ENCODE peak calls at places on chromosome 1, in four cellular contexts. A, F, P and V are unnamed samples.

GRCh38 chr1:90717665-90718410 is 736 bp upstream of the BARHL2 start:
- DNase-seq in P (no peak), F (no peak), A (no peak), V (no peak)

GRCh38 chr1:114671011-114671938 is 1.4 kb upstream of the DENND2C start:
- DNase-seq in A (no peak), F (no peak), P (no peak), V (no peak)

GRCh38 chr1:156356875-156357534 is 12.0 kb upstream of the RHBG start:
- DNase-seq in F (peak), A (no peak), P (peak), V (peak)

GRCh38 chr1:233045591-233045990 is 95.2 kb downstream of the NTPCR start:
- DNase-seq in P (no peak), A (no peak), F (no peak), V (no peak)

GRCh38 chr1:51915958-51916357 is 37.4 kb upstream of the NRDC start:
- DNase-seq in P (no peak), F (no peak), A (no peak), V (no peak)

GRCh38 chr1:48493970-48494769 is 22.2 kb upstream of the SPATA6 start:
- DNase-seq in P (no peak), F (peak), A (no peak), V (peak)

GRCh38 chr1:37811027-37811655 is 3.1 kb upstream of the YRDC start:
- DNase-seq in P (peak), A (peak), F (no peak), V (no peak)

GRCh38 chr1:189269011-189269410 is 1208.7 kb downstream of the BRINP3 start:
- DNase-seq in P (no peak), A (no peak), F (no peak), V (no peak)

GRCh38 chr1:86430376-86430775 is 6.4 kb downstream of the CLCA2 start:
- DNase-seq in A (no peak), P (no peak), F (no peak), V (no peak)